ENCODE peak calls at places on chromosomes 11 and 22, in seven cellular contexts. One of them, this sample, is unnamed.
A peak's percentile ranks its signal among the peaks of the same experiment; 100 is the strongest.

GRCh38 chr11:62353841-62354240 is 16.6 kb downstream of the ASRGL1 start:
- DNase-seq in ACHN: no peak
- DNase-seq in HT1080: no peak
- DNase-seq in memory B cell: no peak
- DNase-seq in sciatic nerve: no peak
- DNase-seq in NCI-H1436: no peak
- DNase-seq in DMS153: peak; percentile 68
- DNase-seq in this sample: no peak

GRCh38 chr22:44566911-44567310 is 68.9 kb upstream of the RTL6 start:
- DNase-seq in ACHN: no peak
- DNase-seq in HT1080: no peak
- DNase-seq in memory B cell: no peak
- DNase-seq in sciatic nerve: no peak
- DNase-seq in NCI-H1436: no peak
- DNase-seq in DMS153: no peak
- DNase-seq in this sample: no peak

GRCh38 chr11:61056566-61056965 is 45.7 kb upstream of the CD5 start:
- DNase-seq in ACHN: no peak
- DNase-seq in HT1080: no peak
- DNase-seq in memory B cell: no peak
- DNase-seq in sciatic nerve: peak; percentile 18
- DNase-seq in NCI-H1436: no peak
- DNase-seq in DMS153: no peak
- DNase-seq in this sample: no peak

GRCh38 chr11:82995754-82996398 is 75.8 kb downstream of the RAB30 start:
- DNase-seq in ACHN: no peak
- DNase-seq in HT1080: peak; percentile 57
- DNase-seq in memory B cell: no peak
- DNase-seq in sciatic nerve: no peak
- DNase-seq in NCI-H1436: no peak
- DNase-seq in DMS153: no peak
- DNase-seq in this sample: peak; percentile 86

GRCh38 chr11:134275534-134276395 is at the start of gene GLB1L3:
- DNase-seq in ACHN: peak; percentile 11
- DNase-seq in HT1080: no peak
- DNase-seq in memory B cell: peak; percentile 38
- DNase-seq in sciatic nerve: peak; percentile 51
- DNase-seq in NCI-H1436: no peak
- DNase-seq in DMS153: no peak
- DNase-seq in this sample: no peak

GRCh38 chr11:2534131-2534956 is 89.5 kb downstream of the KCNQ1 start:
- DNase-seq in ACHN: no peak
- DNase-seq in HT1080: peak; percentile 75
- DNase-seq in memory B cell: no peak
- DNase-seq in sciatic nerve: no peak
- DNase-seq in NCI-H1436: no peak
- DNase-seq in DMS153: no peak
- DNase-seq in this sample: no peak

GRCh38 chr11:87439981-87440760 is 402.4 kb downstream of the TMEM135 start:
- DNase-seq in ACHN: no peak
- DNase-seq in HT1080: no peak
- DNase-seq in memory B cell: no peak
- DNase-seq in sciatic nerve: no peak
- DNase-seq in NCI-H1436: no peak
- DNase-seq in DMS153: no peak
- DNase-seq in this sample: no peak

GRCh38 chr22:40498454-40499186 is 128.2 kb downstream of the SGSM3 start:
- DNase-seq in ACHN: peak; percentile 93
- DNase-seq in HT1080: peak; percentile 99
- DNase-seq in memory B cell: no peak
- DNase-seq in sciatic nerve: no peak
- DNase-seq in NCI-H1436: no peak
- DNase-seq in DMS153: peak; percentile 11
- DNase-seq in this sample: peak; percentile 30

GRCh38 chr22:20421507-20421874 is 16.1 kb downstream of the SCARF2 start:
- DNase-seq in ACHN: no peak
- DNase-seq in HT1080: no peak
- DNase-seq in memory B cell: no peak
- DNase-seq in sciatic nerve: no peak
- DNase-seq in NCI-H1436: no peak
- DNase-seq in DMS153: no peak
- DNase-seq in this sample: no peak

GRCh38 chr11:121199516-121199915 is 93.1 kb upstream of the SC5D start:
- DNase-seq in ACHN: no peak
- DNase-seq in HT1080: no peak
- DNase-seq in memory B cell: no peak
- DNase-seq in sciatic nerve: no peak
- DNase-seq in NCI-H1436: no peak
- DNase-seq in DMS153: no peak
- DNase-seq in this sample: no peak

GRCh38 chr22:36287881-36288515 is 35.1 kb downstream of the APOL1 start:
- DNase-seq in ACHN: no peak
- DNase-seq in HT1080: no peak
- DNase-seq in memory B cell: no peak
- DNase-seq in sciatic nerve: no peak
- DNase-seq in NCI-H1436: no peak
- DNase-seq in DMS153: no peak
- DNase-seq in this sample: peak; percentile 48

GRCh38 chr22:43014876-43015676 is at the start of gene PACSIN2:
- DNase-seq in ACHN: peak; percentile 96
- DNase-seq in HT1080: peak; percentile 95
- DNase-seq in memory B cell: peak; percentile 98
- DNase-seq in sciatic nerve: peak; percentile 100
- DNase-seq in NCI-H1436: peak; percentile 97
- DNase-seq in DMS153: peak; percentile 96
- DNase-seq in this sample: peak; percentile 99

GRCh38 chr11:2132229-2132620 is 7.0 kb downstream of the IGF2 start:
- DNase-seq in ACHN: no peak
- DNase-seq in HT1080: no peak
- DNase-seq in memory B cell: no peak
- DNase-seq in sciatic nerve: no peak
- DNase-seq in NCI-H1436: no peak
- DNase-seq in DMS153: no peak
- DNase-seq in this sample: no peak

GRCh38 chr11:125992893-125993292 is 47.0 kb downstream of the VSIG10L2 start:
- DNase-seq in ACHN: no peak
- DNase-seq in HT1080: no peak
- DNase-seq in memory B cell: no peak
- DNase-seq in sciatic nerve: no peak
- DNase-seq in NCI-H1436: no peak
- DNase-seq in DMS153: no peak
- DNase-seq in this sample: no peak

GRCh38 chr11:72189448-72190250 is 2.3 kb upstream of the FOLR1 start:
- DNase-seq in ACHN: peak; percentile 30
- DNase-seq in HT1080: no peak
- DNase-seq in memory B cell: no peak
- DNase-seq in sciatic nerve: no peak
- DNase-seq in NCI-H1436: no peak
- DNase-seq in DMS153: no peak
- DNase-seq in this sample: no peak

GRCh38 chr11:76166314-76166713 is 40.0 kb downstream of the WNT11 start:
- DNase-seq in ACHN: peak; percentile 18
- DNase-seq in HT1080: peak; percentile 33
- DNase-seq in memory B cell: no peak
- DNase-seq in sciatic nerve: no peak
- DNase-seq in NCI-H1436: no peak
- DNase-seq in DMS153: no peak
- DNase-seq in this sample: no peak